ENCODE peak calls at places on chromosome 13, in five cellular contexts. One of them, this sample, is unnamed.

GRCh38 chr13:20370815-20371421 is 138.8 kb upstream of the GJB6 start:
- DNase-seq in stimulated activated CD4-positive, alpha-beta T cell treated with anti-CD3 and anti-CD28 coated beads, Interleukin-4, amount 100 ng/mL, for 1 hour: no peak
- DNase-seq in T-helper 17 cell: no peak
- DNase-seq in AG04449: no peak
- DNase-seq in RPMI7951: no peak
- DNase-seq in this sample: no peak

GRCh38 chr13:50355797-50356196 is 340.6 kb downstream of the KCNRG start:
- DNase-seq in stimulated activated CD4-positive, alpha-beta T cell treated with anti-CD3 and anti-CD28 coated beads, Interleukin-4, amount 100 ng/mL, for 1 hour: no peak
- DNase-seq in T-helper 17 cell: no peak
- DNase-seq in AG04449: no peak
- DNase-seq in RPMI7951: no peak
- DNase-seq in this sample: no peak

GRCh38 chr13:40996433-40997095 is 22.6 kb downstream of the ELF1 start:
- DNase-seq in stimulated activated CD4-positive, alpha-beta T cell treated with anti-CD3 and anti-CD28 coated beads, Interleukin-4, amount 100 ng/mL, for 1 hour: no peak
- DNase-seq in T-helper 17 cell: no peak
- DNase-seq in AG04449: no peak
- DNase-seq in RPMI7951: no peak
- DNase-seq in this sample: no peak

GRCh38 chr13:100130930-100131511 is 42.1 kb downstream of the PCCA start:
- DNase-seq in stimulated activated CD4-positive, alpha-beta T cell treated with anti-CD3 and anti-CD28 coated beads, Interleukin-4, amount 100 ng/mL, for 1 hour: no peak
- DNase-seq in T-helper 17 cell: no peak
- DNase-seq in AG04449: no peak
- DNase-seq in RPMI7951: no peak
- DNase-seq in this sample: no peak

GRCh38 chr13:93476175-93476574 is 249.6 kb downstream of the GPC6 start:
- DNase-seq in stimulated activated CD4-positive, alpha-beta T cell treated with anti-CD3 and anti-CD28 coated beads, Interleukin-4, amount 100 ng/mL, for 1 hour: no peak
- DNase-seq in T-helper 17 cell: no peak
- DNase-seq in AG04449: peak
- DNase-seq in RPMI7951: no peak
- DNase-seq in this sample: no peak

GRCh38 chr13:99614465-99614885 is 113.2 kb downstream of the TM9SF2 start:
- DNase-seq in stimulated activated CD4-positive, alpha-beta T cell treated with anti-CD3 and anti-CD28 coated beads, Interleukin-4, amount 100 ng/mL, for 1 hour: no peak
- DNase-seq in T-helper 17 cell: no peak
- DNase-seq in AG04449: no peak
- DNase-seq in RPMI7951: peak
- DNase-seq in this sample: no peak

GRCh38 chr13:83372786-83373185 is 509.5 kb downstream of the SLITRK1 start:
- DNase-seq in stimulated activated CD4-positive, alpha-beta T cell treated with anti-CD3 and anti-CD28 coated beads, Interleukin-4, amount 100 ng/mL, for 1 hour: no peak
- DNase-seq in T-helper 17 cell: no peak
- DNase-seq in AG04449: no peak
- DNase-seq in RPMI7951: no peak
- DNase-seq in this sample: no peak

GRCh38 chr13:53622431-53622830 is 593.8 kb downstream of the OLFM4 start:
- DNase-seq in stimulated activated CD4-positive, alpha-beta T cell treated with anti-CD3 and anti-CD28 coated beads, Interleukin-4, amount 100 ng/mL, for 1 hour: no peak
- DNase-seq in T-helper 17 cell: no peak
- DNase-seq in AG04449: no peak
- DNase-seq in RPMI7951: no peak
- DNase-seq in this sample: no peak

GRCh38 chr13:74077847-74078246 is 56.4 kb downstream of the KLF12 start:
- DNase-seq in stimulated activated CD4-positive, alpha-beta T cell treated with anti-CD3 and anti-CD28 coated beads, Interleukin-4, amount 100 ng/mL, for 1 hour: no peak
- DNase-seq in T-helper 17 cell: no peak
- DNase-seq in AG04449: no peak
- DNase-seq in RPMI7951: no peak
- DNase-seq in this sample: no peak

GRCh38 chr13:41816057-41816456 is 144.9 kb downstream of the VWA8 start:
- DNase-seq in stimulated activated CD4-positive, alpha-beta T cell treated with anti-CD3 and anti-CD28 coated beads, Interleukin-4, amount 100 ng/mL, for 1 hour: no peak
- DNase-seq in T-helper 17 cell: no peak
- DNase-seq in AG04449: no peak
- DNase-seq in RPMI7951: no peak
- DNase-seq in this sample: no peak

GRCh38 chr13:51785592-51786424 is 18.2 kb downstream of the DHRS12 start:
- DNase-seq in stimulated activated CD4-positive, alpha-beta T cell treated with anti-CD3 and anti-CD28 coated beads, Interleukin-4, amount 100 ng/mL, for 1 hour: no peak
- DNase-seq in T-helper 17 cell: no peak
- DNase-seq in AG04449: no peak
- DNase-seq in RPMI7951: no peak
- DNase-seq in this sample: no peak

GRCh38 chr13:111202149-111202548 is 87.0 kb downstream of the ARHGEF7 start:
- DNase-seq in stimulated activated CD4-positive, alpha-beta T cell treated with anti-CD3 and anti-CD28 coated beads, Interleukin-4, amount 100 ng/mL, for 1 hour: no peak
- DNase-seq in T-helper 17 cell: no peak
- DNase-seq in AG04449: no peak
- DNase-seq in RPMI7951: no peak
- DNase-seq in this sample: no peak

GRCh38 chr13:26558912-26559485 is 1.5 kb downstream of the WASF3 start:
- DNase-seq in stimulated activated CD4-positive, alpha-beta T cell treated with anti-CD3 and anti-CD28 coated beads, Interleukin-4, amount 100 ng/mL, for 1 hour: no peak
- DNase-seq in T-helper 17 cell: no peak
- DNase-seq in AG04449: no peak
- DNase-seq in RPMI7951: no peak
- DNase-seq in this sample: no peak

GRCh38 chr13:109857325-109857724 is 70.9 kb upstream of the IRS2 start:
- DNase-seq in stimulated activated CD4-positive, alpha-beta T cell treated with anti-CD3 and anti-CD28 coated beads, Interleukin-4, amount 100 ng/mL, for 1 hour: no peak
- DNase-seq in T-helper 17 cell: no peak
- DNase-seq in AG04449: no peak
- DNase-seq in RPMI7951: no peak
- DNase-seq in this sample: no peak

GRCh38 chr13:59439776-59440428 is 723.8 kb downstream of the DIAPH3 start:
- DNase-seq in stimulated activated CD4-positive, alpha-beta T cell treated with anti-CD3 and anti-CD28 coated beads, Interleukin-4, amount 100 ng/mL, for 1 hour: no peak
- DNase-seq in T-helper 17 cell: no peak
- DNase-seq in AG04449: no peak
- DNase-seq in RPMI7951: no peak
- DNase-seq in this sample: no peak

GRCh38 chr13:111204438-111205177 is 89.5 kb downstream of the ARHGEF7 start:
- DNase-seq in stimulated activated CD4-positive, alpha-beta T cell treated with anti-CD3 and anti-CD28 coated beads, Interleukin-4, amount 100 ng/mL, for 1 hour: no peak
- DNase-seq in T-helper 17 cell: no peak
- DNase-seq in AG04449: no peak
- DNase-seq in RPMI7951: peak
- DNase-seq in this sample: no peak

GRCh38 chr13:75468602-75469001 is 13.4 kb downstream of the TBC1D4 start:
- DNase-seq in stimulated activated CD4-positive, alpha-beta T cell treated with anti-CD3 and anti-CD28 coated beads, Interleukin-4, amount 100 ng/mL, for 1 hour: no peak
- DNase-seq in T-helper 17 cell: no peak
- DNase-seq in AG04449: no peak
- DNase-seq in RPMI7951: no peak
- DNase-seq in this sample: no peak

This sample was measured in left lung.